ENCODE peak calls at places on chromosomes 13 and 19, in five cellular contexts. B is brain microvascular endothelial cell; F is NCI-H524 treated with DMSO at 0.1 percent for 48 hours; I is amygdala; L is activated CD4-positive, CD25-positive, alpha-beta regulatory T cell treated with anti-CD3 and anti-CD28 coated beads, Interleukin-2, amount 50 U/mL, for 72 hours. V is an unnamed sample.

GRCh38 chr13:26132756-26133155 is 80.9 kb upstream of the SHISA2 start:
- DNase-seq in B (no peak), F (no peak), I (peak), L (no peak), V (no peak)

GRCh38 chr13:20851844-20852402 is 50.6 kb downstream of the XPO4 start:
- DNase-seq in B (no peak), F (no peak), I (no peak), L (no peak), V (no peak)

GRCh38 chr13:25200783-25201182 is 28.7 kb upstream of the AMER2 start:
- DNase-seq in B (peak), F (no peak), I (no peak), L (no peak), V (no peak)

GRCh38 chr13:29362849-29363604 is 232.5 kb downstream of the SLC7A1 start:
- DNase-seq in B (peak), F (peak), I (peak), L (no peak), V (no peak)

GRCh38 chr19:14502334-14503092 is 6.6 kb upstream of the GIPC1 start:
- DNase-seq in B (no peak), F (no peak), I (no peak), L (no peak), V (no peak)

GRCh38 chr13:50732712-50733111 is 110.8 kb downstream of the DLEU7 start:
- DNase-seq in B (peak), F (no peak), I (no peak), L (no peak), V (peak)

GRCh38 chr19:18666784-18667183 is 16.7 kb upstream of the CRTC1 start:
- DNase-seq in B (no peak), F (no peak), I (no peak), L (no peak), V (no peak)

GRCh38 chr19:18322759-18323460 is at the start of gene LSM4:
- DNase-seq in B (peak), F (peak), I (peak), L (peak), V (peak)

GRCh38 chr19:45913874-45914830 is at the start of gene NANOS2:
- DNase-seq in B (no peak), F (no peak), I (no peak), L (no peak), V (no peak)

GRCh38 chr13:89407357-89407756 is 1736.2 kb downstream of the SLITRK5 start:
- DNase-seq in B (no peak), F (no peak), I (no peak), L (no peak), V (no peak)

GRCh38 chr13:86585826-86586225 is 786.6 kb upstream of the SLITRK6 start:
- DNase-seq in B (no peak), F (no peak), I (no peak), L (no peak), V (no peak)

GRCh38 chr13:114027046-114027760 is 53.3 kb upstream of the C13orf46 start:
- DNase-seq in B (no peak), F (no peak), I (no peak), L (no peak), V (no peak)

GRCh38 chr13:23510979-23511735 is 59.1 kb upstream of the TNFRSF19 start:
- DNase-seq in B (peak), F (peak), I (no peak), L (no peak), V (no peak)

GRCh38 chr19:39407644-39408391 is 1.2 kb downstream of the ZFP36 start:
- DNase-seq in B (no peak), F (no peak), I (no peak), L (peak), V (no peak)

GRCh38 chr13:80083516-80084085 is 257.3 kb downstream of the SPRY2 start:
- DNase-seq in B (no peak), F (no peak), I (no peak), L (no peak), V (peak)

GRCh38 chr19:46069841-46070341 is 29.1 kb upstream of the IGFL4 start:
- DNase-seq in B (peak), F (no peak), I (no peak), L (no peak), V (peak)

GRCh38 chr13:87107626-87108025 is 563.5 kb upstream of the SLITRK5 start:
- DNase-seq in B (no peak), F (no peak), I (no peak), L (no peak), V (no peak)

GRCh38 chr19:38151242-38151641 is 72.8 kb downstream of the DPF1 start:
- DNase-seq in B (no peak), F (no peak), I (no peak), L (no peak), V (no peak)

GRCh38 chr13:50403311-50403710 is 388.1 kb downstream of the KCNRG start:
- DNase-seq in B (no peak), F (no peak), I (no peak), L (no peak), V (no peak)

GRCh38 chr19:19468424-19469050 is 46.8 kb downstream of the TSSK6 start:
- DNase-seq in B (no peak), F (no peak), I (no peak), L (no peak), V (no peak)

GRCh38 chr19:39160523-39160861 is 34.9 kb downstream of the PAK4 start:
- DNase-seq in B (peak), F (no peak), I (no peak), L (no peak), V (no peak)

GRCh38 chr13:96575423-96576320 is 418.6 kb downstream of the OXGR1 start:
- DNase-seq in B (no peak), F (no peak), I (no peak), L (no peak), V (no peak)

GRCh38 chr13:101530293-101530692 is 77.8 kb downstream of the ITGBL1 start:
- DNase-seq in B (no peak), F (no peak), I (no peak), L (no peak), V (no peak)

GRCh38 chr19:51333836-51334460 is 8.0 kb downstream of the VSIG10L start:
- DNase-seq in B (no peak), F (no peak), I (no peak), L (no peak), V (no peak)

GRCh38 chr19:40549007-40549708 is 27.5 kb upstream of the SHKBP1 start:
- DNase-seq in B (peak), F (peak), I (no peak), L (peak), V (no peak)

GRCh38 chr13:110616103-110617101 is 1.1 kb downstream of the NAXD start:
- DNase-seq in B (peak), F (no peak), I (no peak), L (peak), V (no peak)

GRCh38 chr19:4971424-4971793 is 2.5 kb downstream of the KDM4B start:
- DNase-seq in B (no peak), F (no peak), I (no peak), L (no peak), V (no peak)

GRCh38 chr19:5394907-5395505 is 54.4 kb upstream of the PTPRS start:
- DNase-seq in B (no peak), F (peak), I (no peak), L (no peak), V (no peak)

GRCh38 chr19:15631817-15632216 is 8.9 kb upstream of the CYP4F3 start:
- DNase-seq in B (no peak), F (no peak), I (no peak), L (no peak), V (no peak)

GRCh38 chr13:26721251-26721939 is 39.2 kb downstream of the GPR12 start:
- DNase-seq in B (no peak), F (peak), I (peak), L (no peak), V (no peak)

GRCh38 chr13:32267836-32268439 is 47.2 kb downstream of the ZAR1L start:
- DNase-seq in B (no peak), F (no peak), I (no peak), L (peak), V (no peak)

GRCh38 chr13:61192826-61193225 is 222.8 kb downstream of the PCDH20 start:
- DNase-seq in B (no peak), F (no peak), I (no peak), L (no peak), V (no peak)

GRCh38 chr19:57850553-57851017 is 926 bp downstream of the ZNF587 start:
- DNase-seq in B (peak), F (no peak), I (no peak), L (no peak), V (peak)

GRCh38 chr13:44884076-44884729 is 105.1 kb downstream of the NUFIP1 start:
- DNase-seq in B (peak), F (no peak), I (no peak), L (no peak), V (peak)

GRCh38 chr13:27194895-27195764 is 23.5 kb upstream of the USP12 start:
- DNase-seq in B (peak), F (no peak), I (no peak), L (no peak), V (peak)

GRCh38 chr19:35122687-35123551 is 7.3 kb downstream of the FXYD3 start:
- DNase-seq in B (no peak), F (no peak), I (no peak), L (no peak), V (no peak)

GRCh38 chr13:53112522-53112921 is 83.9 kb downstream of the OLFM4 start:
- DNase-seq in B (no peak), F (no peak), I (no peak), L (no peak), V (no peak)

V was measured in amniotic stem cell.